ENCODE peak calls at places on chromosomes 13 and 19, in four cellular contexts. X, F, H and O are unnamed samples. For H3K79me2, the result is how much of the 10 kb centered on the place peaks cover.

GRCh38 chr19:48558018-48558684 is 6.2 kb downstream of the SULT2B1 start:
- DNase-seq in H (peak), F (no peak), X (peak), O (no peak)

GRCh38 chr19:50911206-50912101 is at the start of gene KLK4:
- DNase-seq in X (no peak), F (no peak), H (no peak), O (no peak)

GRCh38 chr13:23889598-23890224 is 511 bp upstream of the MIPEP start:
- DNase-seq in X (peak), F (peak), H (peak), O (peak)

GRCh38 chr13:59342396-59342795 is 821.3 kb downstream of the DIAPH3 start:
- DNase-seq in F (no peak), H (no peak), X (no peak), O (no peak)

GRCh38 chr19:51207747-51208146 is 17.1 kb upstream of the CD33 start:
- DNase-seq in X (no peak), F (no peak), H (no peak), O (no peak)

GRCh38 chr19:49150106-49150943 is 4.9 kb downstream of the HRC start:
- DNase-seq in X (peak), H (peak), F (peak), O (peak)

GRCh38 chr13:38350114-38350617 is 515 bp downstream of the UFM1 start:
- DNase-seq in X (peak), F (peak), H (peak), O (peak)

GRCh38 chr19:30556230-30556711 is 184.1 kb downstream of the ZNF536 start:
- DNase-seq in H (no peak), X (no peak), F (peak), O (no peak)

GRCh38 chr13:21133077-21133476 is 43.3 kb downstream of the SKA3 start:
- DNase-seq in F (no peak), H (no peak), X (no peak), O (no peak)

GRCh38 chr19:38741670-38742069 is 2.6 kb downstream of the CAPN12 start:
- DNase-seq in H (peak), X (no peak), F (no peak), O (no peak)

GRCh38 chr19:40601061-40601973 is at the start of gene LTBP4:
- DNase-seq in X (no peak), H (peak), F (peak), O (no peak)

GRCh38 chr19:42420055-42420544 is 7.1 kb downstream of the LIPE start:
- DNase-seq in X (peak), F (peak), H (peak), O (peak)

GRCh38 chr19:42343344-42344110 is 18.1 kb downstream of the MEGF8 start:
- DNase-seq in H (peak), X (no peak), F (peak), O (no peak)

GRCh38 chr19:19352823-19353222 is 32.2 kb downstream of the MAU2 start:
- DNase-seq in H (peak), X (no peak), F (no peak), O (no peak)

GRCh38 chr13:99354371-99354951 is 47.3 kb upstream of the GPR183 start:
- DNase-seq in F (no peak), X (no peak), H (no peak), O (no peak)

GRCh38 chr13:110649551-110649950 is 34.2 kb downstream of the NAXD start:
- DNase-seq in H (no peak), F (no peak), X (no peak), O (no peak)

GRCh38 chr19:47381653-47382279 is 32.7 kb downstream of the DHX34 start:
- DNase-seq in F (no peak), X (no peak), H (peak), O (peak)

GRCh38 chr19:8487137-8487851 is 15.1 kb downstream of the PRAM1 start:
- DNase-seq in X (no peak), F (no peak), H (no peak), O (no peak)

GRCh38 chr13:30666113-30666512 is 48.4 kb downstream of the USPL1 start:
- DNase-seq in H (no peak), F (peak), X (no peak), O (no peak)

GRCh38 chr19:51123381-51124186 is 1.1 kb upstream of the SIGLEC9 start:
- DNase-seq in F (no peak), X (no peak), H (peak), O (peak)

GRCh38 chr13:107157272-107157671 is 589.3 kb upstream of the ARGLU1 start:
- DNase-seq in X (no peak), H (no peak), F (no peak), O (no peak)

GRCh38 chr13:40187836-40188591 is 478.4 kb downstream of the FOXO1 start:
- DNase-seq in F (no peak), X (no peak), H (no peak), O (no peak)

GRCh38 chr19:13133241-13133870 is 15.3 kb downstream of the NACC1 start:
- DNase-seq in X (no peak), F (no peak), H (peak), O (no peak)

GRCh38 chr19:46040952-46041500 is at the start of gene IGFL4:
- DNase-seq in F (no peak), H (no peak), X (peak), O (no peak)

GRCh38 chr19:55069137-55069858 is 6.3 kb upstream of the RDH13 start:
- DNase-seq in H (peak), F (peak), X (no peak), O (no peak)

GRCh38 chr13:85864963-85865530 is 65.8 kb upstream of the SLITRK6 start:
- DNase-seq in H (no peak), F (peak), X (peak), O (peak)

GRCh38 chr19:290539-291521 is at the start of gene PLPP2:
- DNase-seq in X (no peak), H (peak), F (peak), O (no peak)

GRCh38 chr19:49854861-49855263 is 3.9 kb downstream of the PTOV1 start:
- DNase-seq in H (no peak), F (no peak), X (no peak), O (no peak)

GRCh38 chr13:77475345-77476084 is 60.0 kb upstream of the SCEL start:
- DNase-seq in X (no peak), F (no peak), H (no peak), O (no peak)

GRCh38 chr19:20162821-20163220 is 4.2 kb upstream of the ZNF486 start:
- DNase-seq in F (no peak), H (no peak), X (no peak), O (peak)

GRCh38 chr13:49627831-49628652 is at the start of gene ARL11:
- DNase-seq in F (peak), X (no peak), H (no peak), O (peak)

GRCh38 chr19:7427944-7428343 is 60.9 kb downstream of the PEX11G start:
- DNase-seq in X (peak), H (peak), F (no peak), O (no peak)

GRCh38 chr13:68481130-68481529 is 1251.0 kb upstream of the PCDH9 start:
- DNase-seq in F (no peak), X (no peak), H (no peak), O (no peak)

GRCh38 chr19:46821512-46822359 is 28.9 kb downstream of the AP2S1 start:
- DNase-seq in F (peak), X (no peak), H (peak), O (peak)

GRCh38 chr13:112690242-112690943 is 555 bp downstream of the ATP11A start:
- DNase-seq in X (peak), H (peak), F (peak), O (peak)

GRCh38 chr13:36801035-36801434 is 18.0 kb upstream of the RFXAP start:
- DNase-seq in H (no peak), F (no peak), X (no peak), O (no peak)

GRCh38 chr13:36807616-36808015 is 11.4 kb upstream of the RFXAP start:
- DNase-seq in X (no peak), H (no peak), F (no peak), O (no peak)

GRCh38 chr13:36804588-36804987 is 14.4 kb upstream of the RFXAP start:
- DNase-seq in X (no peak), H (no peak), F (no peak), O (no peak)

GRCh38 chr13:36806102-36806501 is 12.9 kb upstream of the RFXAP start:
- DNase-seq in X (no peak), F (no peak), H (no peak), O (peak)
- H3K27ac ChIP-seq in X (no peak), F (no peak), H (no peak), O (peak)

DNA sequence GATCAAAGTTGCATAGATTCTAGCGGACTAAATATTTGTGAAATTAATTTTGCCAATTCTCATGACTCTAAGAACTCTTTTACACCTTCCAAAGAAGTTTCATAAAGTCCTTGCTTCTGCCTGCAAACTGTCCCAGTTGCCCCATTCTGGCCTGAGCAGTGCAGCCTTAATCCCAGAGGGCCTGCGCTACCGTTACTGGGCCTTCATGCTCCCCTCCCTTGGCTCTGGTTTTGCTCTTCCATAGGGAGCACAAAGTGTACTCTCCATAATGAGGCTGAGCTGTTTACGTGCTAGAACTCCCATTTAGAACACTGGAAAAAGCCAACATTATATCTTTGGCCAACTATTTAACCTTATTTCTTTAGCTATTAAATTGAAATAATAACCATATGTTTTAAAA is 2.1 kb downstream of the MTIF3 start:
- DNase-seq in X (no peak), H (no peak), F (no peak), O (no peak)
- H3K79me2 ChIP-seq in X (under half), H (under half), F (half or more), O (half or more)

GRCh38 chr13:22463089-22463488 is 717.7 kb upstream of the SGCG start:
- DNase-seq in H (no peak), X (no peak), F (no peak), O (no peak)

DNA sequence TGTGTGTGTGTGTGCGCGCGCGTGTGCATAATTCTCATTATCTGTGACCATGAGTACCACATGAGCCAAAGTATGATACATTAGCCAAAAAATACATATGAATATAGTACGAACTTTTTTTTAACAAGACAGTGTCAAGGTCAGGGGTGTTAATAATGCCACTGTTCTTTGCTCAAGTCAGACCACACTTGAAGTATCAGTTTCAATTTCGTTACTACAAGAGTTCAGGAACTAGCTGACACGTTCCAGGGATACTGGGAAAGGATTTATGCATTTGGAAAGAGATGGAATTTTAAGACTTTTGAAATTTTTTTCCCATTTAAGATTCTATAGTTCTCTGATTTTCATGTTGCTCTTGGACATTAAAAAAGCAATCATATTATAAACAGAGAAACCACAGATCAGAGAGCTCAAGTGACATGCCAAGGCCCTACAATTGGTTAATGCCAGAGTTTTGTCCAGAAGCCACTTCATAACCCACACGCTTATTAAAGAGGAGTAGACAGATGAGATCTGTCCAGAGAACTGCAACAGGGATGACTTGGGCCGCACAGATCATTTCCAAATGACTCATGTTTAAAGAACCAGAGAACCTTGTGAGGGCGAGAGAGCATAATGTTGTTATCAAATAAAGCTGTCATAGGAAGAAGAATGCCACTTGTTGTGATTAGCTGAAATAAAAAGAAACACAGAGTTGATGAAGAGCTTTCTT is 718.8 kb upstream of the SGCG start:
- DNase-seq in H (no peak), F (no peak), X (no peak), O (no peak)
- H3K4me2 ChIP-seq in H (no peak), F (no peak), X (no peak), O (no peak)

DNA sequence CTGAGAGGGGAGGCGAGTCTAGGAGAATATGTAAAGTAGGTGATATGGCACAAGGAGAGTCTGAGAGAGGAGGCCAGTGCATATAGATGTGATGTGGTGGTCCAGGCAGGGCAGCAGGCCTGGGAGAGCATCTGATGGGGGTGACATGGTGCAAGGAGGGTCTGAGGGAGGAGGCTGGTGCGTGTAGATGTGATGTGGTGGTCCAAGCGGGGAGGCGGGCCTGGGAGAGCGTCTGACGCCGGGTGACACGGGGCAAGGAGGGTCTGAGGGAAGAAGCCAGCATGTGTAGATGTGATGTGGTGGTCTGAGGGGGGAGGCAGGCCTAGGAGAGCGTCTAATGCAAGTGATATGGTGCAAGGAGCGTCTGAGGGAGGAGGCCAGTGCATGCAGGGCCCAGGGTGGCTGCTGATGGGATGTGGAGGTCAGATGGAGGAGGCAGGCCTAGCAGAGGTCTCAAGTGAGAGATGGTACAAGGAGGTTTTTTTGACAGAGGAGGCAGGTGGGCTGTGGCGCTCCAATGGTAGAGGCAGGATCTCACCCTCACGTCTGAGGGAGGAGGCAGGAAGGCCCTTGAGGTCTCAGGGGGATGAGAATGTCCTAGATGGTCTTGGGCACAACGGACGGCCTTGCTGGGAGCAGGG is 16.2 kb downstream of the NFIC start:
- DNase-seq in F (no peak), X (no peak), H (peak), O (no peak)
- H3K27ac ChIP-seq in F (no peak), X (no peak), H (no peak), O (no peak)

GRCh38 chr13:61414136-61414535 is 1.5 kb downstream of the PCDH20 start:
- DNase-seq in X (no peak), H (peak), F (peak), O (no peak)

GRCh38 chr13:61413572-61413971 is 2.1 kb downstream of the PCDH20 start:
- DNase-seq in H (no peak), F (peak), X (no peak), O (no peak)

GRCh38 chr13:61417171-61417570 is 1.5 kb upstream of the PCDH20 start:
- DNase-seq in X (no peak), F (no peak), H (no peak), O (no peak)

GRCh38 chr13:61414686-61415664 is 674 bp downstream of the PCDH20 start:
- DNase-seq in X (peak), H (peak), F (peak), O (no peak)

DNA sequence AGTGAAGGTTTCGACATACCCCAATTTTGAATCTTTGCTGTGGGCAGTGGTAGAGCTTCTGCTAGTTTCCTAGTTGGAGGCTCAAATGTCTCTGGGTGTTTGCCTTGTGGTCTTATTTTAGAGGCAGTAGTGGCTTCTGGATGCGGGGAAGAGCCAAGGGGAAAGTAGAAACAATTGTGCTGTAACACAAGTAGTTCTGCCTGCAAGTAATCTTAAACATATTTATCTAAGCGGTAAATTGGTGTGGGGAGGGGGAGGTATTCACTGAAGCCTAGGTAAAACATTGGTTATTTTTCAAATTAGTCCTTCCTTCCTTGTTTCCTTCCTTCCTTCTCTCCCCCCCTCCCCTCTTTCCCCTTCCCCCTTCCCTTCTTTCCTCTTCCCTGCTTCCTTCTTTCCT is at the start of gene PCDH20:
- DNase-seq in F (no peak), X (no peak), H (peak), O (no peak)
- H3K79me2 ChIP-seq in F (under half), X (under half), H (under half), O (under half)

GRCh38 chr13:113972451-113973217 is 1.2 kb downstream of the C13orf46 start:
- DNase-seq in F (no peak), H (no peak), X (no peak), O (no peak)

GRCh38 chr13:113973218-113974164 is at the start of gene C13orf46:
- DNase-seq in X (no peak), H (no peak), F (no peak), O (no peak)

GRCh38 chr13:113970810-113971470 is 2.9 kb downstream of the C13orf46 start:
- DNase-seq in X (peak), H (peak), F (no peak), O (no peak)

GRCh38 chr13:113969973-113970611 is 3.8 kb downstream of the C13orf46 start:
- DNase-seq in H (no peak), F (no peak), X (no peak), O (no peak)

GRCh38 chr13:113971471-113972231 is 2.2 kb downstream of the C13orf46 start:
- DNase-seq in F (no peak), H (no peak), X (no peak), O (no peak)
- H3K4me2 ChIP-seq in F (no peak), H (no peak), X (no peak), O (no peak)